ENCODE peak calls at places on chromosomes 2 and 18, in six cellular contexts. H is NCI-H748 treated with DMSO at 0.1 percent for 48 hours; B is ascending aorta; L is HFFc6; W is activated T-helper 1 cell treated with anti-CD3 and anti-CD28 coated beads, Interleukin-2, amount 50 U/mL, for 16 hours; M is AG08396. U is an unnamed sample.

GRCh38 chr2:163723881-163724280 is 11.9 kb downstream of the FIGN start:
- DNase-seq in M (no peak), W (no peak), H (no peak), L (no peak), B (no peak), U (no peak)

GRCh38 chr2:148546270-148546669 is 98.3 kb upstream of the EPC2 start:
- DNase-seq in M (no peak), B (no peak), H (no peak), W (no peak), L (no peak), U (no peak)

GRCh38 chr2:134838143-134838620 is at the start of gene ACMSD:
- DNase-seq in W (no peak), M (no peak), L (no peak), H (no peak), B (no peak), U (no peak)

GRCh38 chr2:147845608-147846002 is 776 bp downstream of the ACVR2A start:
- DNase-seq in W (no peak), B (no peak), H (peak), L (no peak), M (peak), U (no peak)

GRCh38 chr2:67567866-67568265 is 170.7 kb downstream of the ETAA1 start:
- DNase-seq in H (no peak), M (no peak), W (no peak), L (peak), B (no peak), U (no peak)

GRCh38 chr2:120736955-120737801 is 1.5 kb downstream of the GLI2 start:
- DNase-seq in B (peak), M (peak), H (peak), W (no peak), L (peak), U (peak)

GRCh38 chr2:181806039-181806392 is 85.5 kb upstream of the ITPRID2 start:
- DNase-seq in H (no peak), L (no peak), W (no peak), M (no peak), B (no peak), U (no peak)

GRCh38 chr18:67217551-67218166 is 298.9 kb downstream of the DSEL start:
- DNase-seq in H (peak), B (peak), L (peak), M (peak), W (peak), U (no peak)

GRCh38 chr2:120708944-120709607 is 26.6 kb upstream of the GLI2 start:
- DNase-seq in L (no peak), H (no peak), B (no peak), M (no peak), W (no peak), U (no peak)

GRCh38 chr2:240412211-240412830 is 23.1 kb upstream of the GPC1 start:
- DNase-seq in L (no peak), H (no peak), B (peak), W (no peak), M (no peak), U (peak)

GRCh38 chr18:41436772-41437171 is 518.3 kb upstream of the PIK3C3 start:
- DNase-seq in H (no peak), W (no peak), B (no peak), L (no peak), M (no peak), U (no peak)

GRCh38 chr2:224890407-224890806 is 151.9 kb downstream of the DOCK10 start:
- DNase-seq in L (no peak), W (no peak), M (no peak), H (no peak), B (no peak), U (no peak)

GRCh38 chr2:240139011-240139441 is 1.4 kb downstream of the OTOS start:
- DNase-seq in H (no peak), B (peak), L (no peak), W (no peak), M (no peak), U (peak)

GRCh38 chr2:202072737-202073396 is at the start of gene KIAA2012:
- DNase-seq in L (no peak), M (no peak), W (no peak), B (no peak), H (peak), U (no peak)

GRCh38 chr2:123644053-123644452 is 381.0 kb upstream of the CNTNAP5 start:
- DNase-seq in W (no peak), L (no peak), H (no peak), B (no peak), M (no peak), U (no peak)

GRCh38 chr2:28465148-28465885 is 30.5 kb upstream of the PLB1 start:
- DNase-seq in B (no peak), W (no peak), M (no peak), L (peak), H (no peak), U (no peak)

GRCh38 chr2:73746015-73746876 is 9.1 kb upstream of the TPRKB start:
- DNase-seq in M (no peak), B (no peak), W (no peak), H (no peak), L (no peak), U (no peak)

GRCh38 chr2:144201126-144201525 is 318.8 kb downstream of the ZEB2 start:
- DNase-seq in B (no peak), W (no peak), H (peak), M (no peak), L (no peak), U (no peak)

GRCh38 chr2:157032019-157032418 is 225.5 kb upstream of the GALNT5 start:
- DNase-seq in B (no peak), L (peak), H (no peak), W (no peak), M (peak), U (no peak)

GRCh38 chr2:114919985-114920384 is 477.5 kb downstream of the DPP10 start:
- DNase-seq in H (no peak), W (no peak), M (no peak), B (no peak), L (no peak), U (no peak)

GRCh38 chr2:82591718-82592117 is 1867.4 kb downstream of the SUCLG1 start:
- DNase-seq in B (no peak), H (no peak), M (no peak), W (no peak), L (no peak), U (no peak)

GRCh38 chr2:206562375-206562774 is 79.9 kb upstream of the FAM237A start:
- DNase-seq in W (no peak), L (no peak), M (no peak), H (no peak), B (no peak), U (no peak)

GRCh38 chr2:237352279-237352845 is 61.6 kb downstream of the COL6A3 start:
- DNase-seq in M (no peak), B (no peak), L (peak), H (no peak), W (no peak), U (no peak)

GRCh38 chr2:23519334-23519651 is 134.3 kb downstream of the KLHL29 start:
- DNase-seq in W (no peak), L (no peak), B (no peak), H (no peak), M (no peak), U (no peak)

GRCh38 chr2:103809946-103810345 is 1044.0 kb upstream of the POU3F3 start:
- DNase-seq in L (no peak), W (no peak), M (no peak), H (no peak), B (no peak), U (no peak)

U was measured in left ventricle myocardium superior.